ENCODE peak calls at places on chromosomes 4 and X, in six cellular contexts. One of them, this sample, is unnamed.

GRCh38 chr4:108830509-108831244 is 67.8 kb upstream of the ETNPPL start:
- DNase-seq in cardiac fibroblast: peak; percentile 58
- DNase-seq in HCT116: no peak
- DNase-seq in fibroblast of lung: peak; percentile 47
- DNase-seq in dorsolateral prefrontal cortex: no peak
- DNase-seq in AG04450: no peak
- DNase-seq in this sample: peak; percentile 90

GRCh38 chr4:118417325-118417724 is 64.5 kb upstream of the PRSS12 start:
- DNase-seq in cardiac fibroblast: no peak
- DNase-seq in HCT116: no peak
- DNase-seq in fibroblast of lung: peak; percentile 75
- DNase-seq in dorsolateral prefrontal cortex: no peak
- DNase-seq in AG04450: peak; percentile 34
- DNase-seq in this sample: peak; percentile 64

GRCh38 chr4:123116412-123116811 is 194.0 kb upstream of the NUDT6 start:
- DNase-seq in cardiac fibroblast: peak; percentile 38
- DNase-seq in HCT116: no peak
- DNase-seq in fibroblast of lung: no peak
- DNase-seq in dorsolateral prefrontal cortex: no peak
- DNase-seq in AG04450: no peak
- DNase-seq in this sample: no peak

GRCh38 chrX:31268359-31268758 is 196.5 kb upstream of the FTHL17 start:
- DNase-seq in cardiac fibroblast: peak; percentile 52
- DNase-seq in HCT116: no peak
- DNase-seq in fibroblast of lung: peak; percentile 15
- DNase-seq in dorsolateral prefrontal cortex: no peak
- DNase-seq in AG04450: no peak
- DNase-seq in this sample: peak; percentile 16

GRCh38 chrX:120213438-120214265 is 37.0 kb upstream of the ZBTB33 start:
- DNase-seq in cardiac fibroblast: peak; percentile 67
- DNase-seq in HCT116: peak; percentile 31
- DNase-seq in fibroblast of lung: peak; percentile 33
- DNase-seq in dorsolateral prefrontal cortex: no peak
- DNase-seq in AG04450: peak; percentile 2
- DNase-seq in this sample: no peak

GRCh38 chr4:189202869-189203271 is 737.8 kb upstream of the FRG1 start:
- DNase-seq in cardiac fibroblast: peak; percentile 34
- DNase-seq in HCT116: no peak
- DNase-seq in fibroblast of lung: peak; percentile 20
- DNase-seq in dorsolateral prefrontal cortex: no peak
- DNase-seq in AG04450: peak; percentile 49
- DNase-seq in this sample: no peak

GRCh38 chr4:4639370-4639769 is 97.5 kb upstream of the STX18 start:
- DNase-seq in cardiac fibroblast: no peak
- DNase-seq in HCT116: no peak
- DNase-seq in fibroblast of lung: no peak
- DNase-seq in dorsolateral prefrontal cortex: no peak
- DNase-seq in AG04450: no peak
- DNase-seq in this sample: no peak

GRCh38 chr4:142961866-142962265 is 115.8 kb upstream of the INPP4B start:
- DNase-seq in cardiac fibroblast: no peak
- DNase-seq in HCT116: no peak
- DNase-seq in fibroblast of lung: no peak
- DNase-seq in dorsolateral prefrontal cortex: no peak
- DNase-seq in AG04450: no peak
- DNase-seq in this sample: no peak

GRCh38 chrX:72554448-72555140 is 18.0 kb downstream of the HDAC8 start:
- DNase-seq in cardiac fibroblast: no peak
- DNase-seq in HCT116: peak; percentile 56
- DNase-seq in fibroblast of lung: no peak
- DNase-seq in dorsolateral prefrontal cortex: no peak
- DNase-seq in AG04450: no peak
- DNase-seq in this sample: peak; percentile 76

GRCh38 chrX:77918568-77918967 is 8.1 kb downstream of the ATP7A start:
- DNase-seq in cardiac fibroblast: peak; percentile 40
- DNase-seq in HCT116: no peak
- DNase-seq in fibroblast of lung: peak; percentile 40
- DNase-seq in dorsolateral prefrontal cortex: no peak
- DNase-seq in AG04450: no peak
- DNase-seq in this sample: no peak

GRCh38 chrX:32987139-32987538 is 224.2 kb downstream of the DMD start:
- DNase-seq in cardiac fibroblast: no peak
- DNase-seq in HCT116: no peak
- DNase-seq in fibroblast of lung: no peak
- DNase-seq in dorsolateral prefrontal cortex: no peak
- DNase-seq in AG04450: no peak
- DNase-seq in this sample: no peak

GRCh38 chrX:41452565-41452964 is 5.4 kb downstream of the NYX start:
- DNase-seq in cardiac fibroblast: no peak
- DNase-seq in HCT116: no peak
- DNase-seq in fibroblast of lung: peak; percentile 19
- DNase-seq in dorsolateral prefrontal cortex: no peak
- DNase-seq in AG04450: no peak
- DNase-seq in this sample: no peak

GRCh38 chrX:116863029-116863428 is 400.3 kb upstream of the CT83 start:
- DNase-seq in cardiac fibroblast: no peak
- DNase-seq in HCT116: no peak
- DNase-seq in fibroblast of lung: no peak
- DNase-seq in dorsolateral prefrontal cortex: no peak
- DNase-seq in AG04450: no peak
- DNase-seq in this sample: no peak

GRCh38 chr4:40196724-40197281 is at the start of gene RHOH:
- DNase-seq in cardiac fibroblast: no peak
- DNase-seq in HCT116: no peak
- DNase-seq in fibroblast of lung: no peak
- DNase-seq in dorsolateral prefrontal cortex: no peak
- DNase-seq in AG04450: no peak
- DNase-seq in this sample: no peak

GRCh38 chr4:78483811-78484210 is 67.8 kb upstream of the ANXA3 start:
- DNase-seq in cardiac fibroblast: no peak
- DNase-seq in HCT116: no peak
- DNase-seq in fibroblast of lung: no peak
- DNase-seq in dorsolateral prefrontal cortex: no peak
- DNase-seq in AG04450: no peak
- DNase-seq in this sample: no peak

GRCh38 chr4:97072666-97073065 is 1070.6 kb downstream of the STPG2 start:
- DNase-seq in cardiac fibroblast: no peak
- DNase-seq in HCT116: no peak
- DNase-seq in fibroblast of lung: no peak
- DNase-seq in dorsolateral prefrontal cortex: no peak
- DNase-seq in AG04450: no peak
- DNase-seq in this sample: peak; percentile 46

GRCh38 chr4:121449416-121449815 is 68.6 kb upstream of the QRFPR start:
- DNase-seq in cardiac fibroblast: no peak
- DNase-seq in HCT116: no peak
- DNase-seq in fibroblast of lung: no peak
- DNase-seq in dorsolateral prefrontal cortex: no peak
- DNase-seq in AG04450: no peak
- DNase-seq in this sample: no peak

GRCh38 chr4:159390648-159391047 is 287.8 kb downstream of the RAPGEF2 start:
- DNase-seq in cardiac fibroblast: peak; percentile 92
- DNase-seq in HCT116: peak; percentile 63
- DNase-seq in fibroblast of lung: peak; percentile 100
- DNase-seq in dorsolateral prefrontal cortex: no peak
- DNase-seq in AG04450: peak; percentile 91
- DNase-seq in this sample: peak; percentile 96

GRCh38 chrX:33138677-33139249 is 72.6 kb downstream of the DMD start:
- DNase-seq in cardiac fibroblast: no peak
- DNase-seq in HCT116: no peak
- DNase-seq in fibroblast of lung: no peak
- DNase-seq in dorsolateral prefrontal cortex: no peak
- DNase-seq in AG04450: no peak
- DNase-seq in this sample: no peak

GRCh38 chrX:100687546-100687945 is 43.5 kb downstream of the SRPX2 start:
- DNase-seq in cardiac fibroblast: no peak
- DNase-seq in HCT116: no peak
- DNase-seq in fibroblast of lung: no peak
- DNase-seq in dorsolateral prefrontal cortex: no peak
- DNase-seq in AG04450: no peak
- DNase-seq in this sample: no peak

GRCh38 chrX:50877310-50877709 is 33.2 kb upstream of the BMP15 start:
- DNase-seq in cardiac fibroblast: peak; percentile 31
- DNase-seq in HCT116: no peak
- DNase-seq in fibroblast of lung: peak; percentile 71
- DNase-seq in dorsolateral prefrontal cortex: no peak
- DNase-seq in AG04450: no peak
- DNase-seq in this sample: no peak

GRCh38 chr4:86717651-86718050 is 123.5 kb downstream of the PTPN13 start:
- DNase-seq in cardiac fibroblast: no peak
- DNase-seq in HCT116: no peak
- DNase-seq in fibroblast of lung: no peak
- DNase-seq in dorsolateral prefrontal cortex: no peak
- DNase-seq in AG04450: no peak
- DNase-seq in this sample: no peak

GRCh38 chrX:9260603-9261002 is 204.3 kb upstream of the TBL1X start:
- DNase-seq in cardiac fibroblast: no peak
- DNase-seq in HCT116: no peak
- DNase-seq in fibroblast of lung: no peak
- DNase-seq in dorsolateral prefrontal cortex: no peak
- DNase-seq in AG04450: no peak
- DNase-seq in this sample: no peak

GRCh38 chr4:60078984-60079383 is 1121.1 kb upstream of the ADGRL3 start:
- DNase-seq in cardiac fibroblast: no peak
- DNase-seq in HCT116: no peak
- DNase-seq in fibroblast of lung: no peak
- DNase-seq in dorsolateral prefrontal cortex: no peak
- DNase-seq in AG04450: no peak
- DNase-seq in this sample: no peak

GRCh38 chr4:78426972-78427371 is 124.6 kb upstream of the ANXA3 start:
- DNase-seq in cardiac fibroblast: no peak
- DNase-seq in HCT116: no peak
- DNase-seq in fibroblast of lung: no peak
- DNase-seq in dorsolateral prefrontal cortex: no peak
- DNase-seq in AG04450: no peak
- DNase-seq in this sample: no peak

GRCh38 chr4:51894246-51894645 is 51.3 kb downstream of the DCUN1D4 start:
- DNase-seq in cardiac fibroblast: peak; percentile 16
- DNase-seq in HCT116: no peak
- DNase-seq in fibroblast of lung: peak; percentile 42
- DNase-seq in dorsolateral prefrontal cortex: no peak
- DNase-seq in AG04450: no peak
- DNase-seq in this sample: no peak

GRCh38 chr4:6727943-6728250 is 11.9 kb downstream of the BLOC1S4 start:
- DNase-seq in cardiac fibroblast: no peak
- DNase-seq in HCT116: no peak
- DNase-seq in fibroblast of lung: peak; percentile 70
- DNase-seq in dorsolateral prefrontal cortex: no peak
- DNase-seq in AG04450: no peak
- DNase-seq in this sample: no peak

GRCh38 chrX:48460031-48460430 is 10.0 kb downstream of the SLC38A5 start:
- DNase-seq in cardiac fibroblast: no peak
- DNase-seq in HCT116: no peak
- DNase-seq in fibroblast of lung: no peak
- DNase-seq in dorsolateral prefrontal cortex: no peak
- DNase-seq in AG04450: no peak
- DNase-seq in this sample: no peak

GRCh38 chr4:148425327-148426110 is 16.7 kb downstream of the NR3C2 start:
- DNase-seq in cardiac fibroblast: no peak
- DNase-seq in HCT116: no peak
- DNase-seq in fibroblast of lung: no peak
- DNase-seq in dorsolateral prefrontal cortex: no peak
- DNase-seq in AG04450: no peak
- DNase-seq in this sample: no peak

GRCh38 chr4:185212566-185212965 is 3.2 kb downstream of the SNX25 start:
- DNase-seq in cardiac fibroblast: no peak
- DNase-seq in HCT116: no peak
- DNase-seq in fibroblast of lung: peak; percentile 43
- DNase-seq in dorsolateral prefrontal cortex: no peak
- DNase-seq in AG04450: no peak
- DNase-seq in this sample: no peak

GRCh38 chr4:158171456-158171790 is 1.4 kb downstream of the GASK1B start:
- DNase-seq in cardiac fibroblast: no peak
- DNase-seq in HCT116: no peak
- DNase-seq in fibroblast of lung: no peak
- DNase-seq in dorsolateral prefrontal cortex: no peak
- DNase-seq in AG04450: no peak
- DNase-seq in this sample: no peak
- H3K4me3 ChIP-seq in cardiac fibroblast: peak overlapping the region; percentile 64
- H3K4me3 ChIP-seq in HCT116: no peak overlapping the region
- H3K4me3 ChIP-seq in fibroblast of lung: peak overlapping the region; percentile 69
- H3K4me3 ChIP-seq in dorsolateral prefrontal cortex: peak overlapping the region; percentile 57
- H3K4me3 ChIP-seq in AG04450: peak overlapping the region; percentile 53
- H3K4me3 ChIP-seq in this sample: peak overlapping the region; percentile 45

DNA sequence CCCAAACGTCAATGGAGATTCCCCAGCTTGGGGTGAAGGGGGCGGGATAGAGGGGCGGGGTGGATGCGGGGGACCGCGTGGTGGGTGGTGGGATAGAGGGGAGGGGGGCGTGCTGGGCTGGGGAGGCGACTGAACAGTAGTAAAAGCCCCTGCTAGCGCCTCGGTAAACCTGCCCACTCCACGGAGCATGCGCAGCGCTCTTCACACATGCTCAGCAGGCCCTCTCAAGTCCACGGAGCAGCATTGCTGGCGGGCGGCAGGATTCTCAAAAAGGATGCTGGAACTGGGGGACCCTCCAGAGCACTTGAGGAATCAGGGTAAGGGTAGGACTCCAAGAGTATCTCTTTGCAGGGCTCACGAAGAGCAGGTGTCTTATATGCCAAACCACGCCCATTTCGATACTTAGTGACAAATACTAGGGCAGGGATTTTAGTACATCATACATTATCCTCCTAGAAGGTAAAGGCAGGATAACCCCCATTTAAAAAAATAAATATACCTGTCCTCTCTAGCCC is 378 bp upstream of the RPS6KA6 start:
- DNase-seq in cardiac fibroblast: peak; percentile 64
- DNase-seq in HCT116: no peak
- DNase-seq in fibroblast of lung: peak; percentile 60
- DNase-seq in dorsolateral prefrontal cortex: peak; percentile 53
- DNase-seq in AG04450: peak; percentile 26
- DNase-seq in this sample: no peak
- TF ChIP-seq CTCF in cardiac fibroblast: no peak
- TF ChIP-seq CTCF in HCT116: no peak
- TF ChIP-seq CTCF in fibroblast of lung: no peak
- TF ChIP-seq CTCF in dorsolateral prefrontal cortex: no peak
- TF ChIP-seq CTCF in AG04450: peak; percentile 15
- TF ChIP-seq CTCF in this sample: no peak

GRCh38 chrX:40005290-40006011 is 92.3 kb downstream of the BCOR start:
- DNase-seq in cardiac fibroblast: peak; percentile 17
- DNase-seq in HCT116: no peak
- DNase-seq in fibroblast of lung: no peak
- DNase-seq in dorsolateral prefrontal cortex: no peak
- DNase-seq in AG04450: no peak
- DNase-seq in this sample: no peak
- H3K4me3 ChIP-seq in cardiac fibroblast: no peak overlapping the region
- H3K4me3 ChIP-seq in HCT116: no peak overlapping the region
- H3K4me3 ChIP-seq in fibroblast of lung: no peak overlapping the region
- H3K4me3 ChIP-seq in dorsolateral prefrontal cortex: no peak overlapping the region
- H3K4me3 ChIP-seq in AG04450: no peak overlapping the region
- H3K4me3 ChIP-seq in this sample: no peak overlapping the region

DNA sequence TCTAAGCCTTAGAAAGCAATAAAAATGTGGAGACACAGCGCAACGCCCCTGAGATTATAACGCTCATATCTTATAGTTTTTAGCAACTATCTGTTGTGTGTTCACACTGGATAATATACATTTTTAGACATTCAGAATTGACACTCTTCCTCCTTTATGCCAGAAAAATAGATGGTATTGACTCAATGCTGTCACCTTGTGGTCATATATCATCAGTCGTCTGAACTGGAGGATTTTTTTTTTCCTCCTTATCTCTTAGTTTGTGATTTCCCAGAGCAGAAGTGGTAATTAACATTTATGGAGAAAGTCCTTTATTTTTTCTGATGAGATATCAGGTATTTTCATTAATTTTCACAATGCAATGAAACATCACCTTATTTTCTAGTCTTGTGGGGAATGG is 759.6 kb downstream of the RAB28 start:
- DNase-seq in cardiac fibroblast: peak; percentile 37
- DNase-seq in HCT116: no peak
- DNase-seq in fibroblast of lung: no peak
- DNase-seq in dorsolateral prefrontal cortex: no peak
- DNase-seq in AG04450: no peak
- DNase-seq in this sample: no peak
- TF ChIP-seq CTCF in cardiac fibroblast: peak; percentile 60
- TF ChIP-seq CTCF in HCT116: peak; percentile 55
- TF ChIP-seq CTCF in fibroblast of lung: no peak
- TF ChIP-seq CTCF in dorsolateral prefrontal cortex: peak; percentile 48
- TF ChIP-seq CTCF in AG04450: peak; percentile 40
- TF ChIP-seq CTCF in this sample: peak; percentile 65